ENCODE peak calls at places on chromosomes 3 and 15, in ten cellular contexts. One of them, this sample, is unnamed.

GRCh38 chr3:188583476-188584161 is 429.7 kb downstream of the LPP start:
- DNase-seq in mammary epithelial cell: peak; percentile 47
- DNase-seq in left ventricle myocardium inferior: no peak
- DNase-seq in CD8-positive, alpha-beta T cell: no peak
- DNase-seq in epithelial cell of esophagus: no peak
- DNase-seq in HepG2: no peak
- DNase-seq in WERI-Rb-1: no peak
- DNase-seq in progenitor cell of endocrine pancreas: no peak
- DNase-seq in lower leg skin: no peak
- DNase-seq in ovary: no peak
- DNase-seq in this sample: no peak

GRCh38 chr3:133987933-133988484 is 41.7 kb downstream of the SLCO2A1 start:
- DNase-seq in WERI-Rb-1: no peak
- DNase-seq in epithelial cell of esophagus: no peak
- DNase-seq in progenitor cell of endocrine pancreas: no peak
- DNase-seq in HepG2: no peak
- DNase-seq in left ventricle myocardium inferior: no peak
- DNase-seq in mammary epithelial cell: no peak
- DNase-seq in CD8-positive, alpha-beta T cell: no peak
- DNase-seq in lower leg skin: no peak
- DNase-seq in ovary: no peak
- DNase-seq in this sample: no peak

GRCh38 chr3:153103406-153103945 is 58.5 kb upstream of the RAP2B start:
- DNase-seq in WERI-Rb-1: no peak
- DNase-seq in left ventricle myocardium inferior: no peak
- DNase-seq in progenitor cell of endocrine pancreas: no peak
- DNase-seq in lower leg skin: no peak
- DNase-seq in mammary epithelial cell: no peak
- DNase-seq in HepG2: no peak
- DNase-seq in ovary: no peak
- DNase-seq in CD8-positive, alpha-beta T cell: no peak
- DNase-seq in epithelial cell of esophagus: peak; percentile 23
- DNase-seq in this sample: no peak

GRCh38 chr3:12891985-12892839 is 50.8 kb upstream of the RPL32 start:
- DNase-seq in mammary epithelial cell: peak; percentile 45
- DNase-seq in WERI-Rb-1: peak; percentile 42
- DNase-seq in ovary: peak; percentile 54
- DNase-seq in epithelial cell of esophagus: peak; percentile 66
- DNase-seq in CD8-positive, alpha-beta T cell: peak; percentile 64
- DNase-seq in left ventricle myocardium inferior: no peak
- DNase-seq in progenitor cell of endocrine pancreas: peak; percentile 28
- DNase-seq in HepG2: peak; percentile 51
- DNase-seq in lower leg skin: no peak
- DNase-seq in this sample: peak; percentile 58

GRCh38 chr3:142450192-142450591 is 2.4 kb upstream of the XRN1 start:
- DNase-seq in epithelial cell of esophagus: no peak
- DNase-seq in WERI-Rb-1: no peak
- DNase-seq in HepG2: no peak
- DNase-seq in CD8-positive, alpha-beta T cell: no peak
- DNase-seq in lower leg skin: no peak
- DNase-seq in ovary: no peak
- DNase-seq in left ventricle myocardium inferior: no peak
- DNase-seq in progenitor cell of endocrine pancreas: no peak
- DNase-seq in mammary epithelial cell: no peak
- DNase-seq in this sample: no peak

GRCh38 chr15:52337198-52337853 is 41.7 kb upstream of the MYO5C start:
- DNase-seq in lower leg skin: no peak
- DNase-seq in left ventricle myocardium inferior: no peak
- DNase-seq in epithelial cell of esophagus: peak; percentile 86
- DNase-seq in progenitor cell of endocrine pancreas: no peak
- DNase-seq in mammary epithelial cell: peak; percentile 79
- DNase-seq in ovary: no peak
- DNase-seq in CD8-positive, alpha-beta T cell: no peak
- DNase-seq in HepG2: peak; percentile 16
- DNase-seq in WERI-Rb-1: no peak
- DNase-seq in this sample: no peak

GRCh38 chr3:53999725-54000124 is 108.1 kb upstream of the SELENOK start:
- DNase-seq in CD8-positive, alpha-beta T cell: no peak
- DNase-seq in WERI-Rb-1: no peak
- DNase-seq in mammary epithelial cell: no peak
- DNase-seq in progenitor cell of endocrine pancreas: no peak
- DNase-seq in epithelial cell of esophagus: no peak
- DNase-seq in left ventricle myocardium inferior: no peak
- DNase-seq in HepG2: no peak
- DNase-seq in lower leg skin: no peak
- DNase-seq in ovary: no peak
- DNase-seq in this sample: no peak

GRCh38 chr3:128001576-128001975 is 50.7 kb upstream of the SEC61A1 start:
- DNase-seq in WERI-Rb-1: no peak
- DNase-seq in CD8-positive, alpha-beta T cell: no peak
- DNase-seq in lower leg skin: no peak
- DNase-seq in HepG2: no peak
- DNase-seq in progenitor cell of endocrine pancreas: no peak
- DNase-seq in mammary epithelial cell: no peak
- DNase-seq in left ventricle myocardium inferior: no peak
- DNase-seq in epithelial cell of esophagus: peak; percentile 33
- DNase-seq in ovary: no peak
- DNase-seq in this sample: no peak

GRCh38 chr3:179563298-179563934 is 690 bp downstream of the ACTL6A start:
- DNase-seq in ovary: no peak
- DNase-seq in mammary epithelial cell: peak; percentile 80
- DNase-seq in epithelial cell of esophagus: peak; percentile 85
- DNase-seq in HepG2: peak; percentile 70
- DNase-seq in progenitor cell of endocrine pancreas: peak; percentile 69
- DNase-seq in CD8-positive, alpha-beta T cell: peak; percentile 73
- DNase-seq in WERI-Rb-1: peak; percentile 74
- DNase-seq in lower leg skin: peak; percentile 56
- DNase-seq in left ventricle myocardium inferior: peak; percentile 52
- DNase-seq in this sample: peak; percentile 68

GRCh38 chr15:41940441-41940857 is 31.9 kb downstream of the EHD4 start:
- DNase-seq in progenitor cell of endocrine pancreas: no peak
- DNase-seq in epithelial cell of esophagus: peak; percentile 94
- DNase-seq in mammary epithelial cell: peak; percentile 92
- DNase-seq in left ventricle myocardium inferior: no peak
- DNase-seq in WERI-Rb-1: no peak
- DNase-seq in lower leg skin: no peak
- DNase-seq in ovary: no peak
- DNase-seq in HepG2: peak; percentile 20
- DNase-seq in CD8-positive, alpha-beta T cell: peak; percentile 52
- DNase-seq in this sample: no peak

GRCh38 chr15:57457726-57458125 is 81.4 kb downstream of the CGNL1 start:
- DNase-seq in progenitor cell of endocrine pancreas: no peak
- DNase-seq in lower leg skin: no peak
- DNase-seq in WERI-Rb-1: no peak
- DNase-seq in left ventricle myocardium inferior: no peak
- DNase-seq in CD8-positive, alpha-beta T cell: no peak
- DNase-seq in HepG2: no peak
- DNase-seq in epithelial cell of esophagus: no peak
- DNase-seq in mammary epithelial cell: no peak
- DNase-seq in ovary: no peak
- DNase-seq in this sample: no peak

GRCh38 chr3:43879166-43879565 is 188.4 kb downstream of the ABHD5 start:
- DNase-seq in progenitor cell of endocrine pancreas: peak; percentile 25
- DNase-seq in HepG2: no peak
- DNase-seq in WERI-Rb-1: peak; percentile 49
- DNase-seq in ovary: no peak
- DNase-seq in epithelial cell of esophagus: peak; percentile 52
- DNase-seq in mammary epithelial cell: peak; percentile 25
- DNase-seq in CD8-positive, alpha-beta T cell: peak; percentile 19
- DNase-seq in lower leg skin: no peak
- DNase-seq in left ventricle myocardium inferior: no peak
- DNase-seq in this sample: no peak

GRCh38 chr3:129415830-129416229 is 12.6 kb downstream of the EFCAB12 start:
- DNase-seq in mammary epithelial cell: no peak
- DNase-seq in ovary: no peak
- DNase-seq in WERI-Rb-1: no peak
- DNase-seq in HepG2: peak; percentile 45
- DNase-seq in epithelial cell of esophagus: no peak
- DNase-seq in CD8-positive, alpha-beta T cell: no peak
- DNase-seq in progenitor cell of endocrine pancreas: no peak
- DNase-seq in lower leg skin: no peak
- DNase-seq in left ventricle myocardium inferior: no peak
- DNase-seq in this sample: no peak
- TF ChIP-seq CTCF in mammary epithelial cell: no peak
- TF ChIP-seq CTCF in ovary: no peak
- TF ChIP-seq CTCF in WERI-Rb-1: no peak
- TF ChIP-seq CTCF in HepG2: no peak
- TF ChIP-seq CTCF in epithelial cell of esophagus: no peak
- TF ChIP-seq CTCF in CD8-positive, alpha-beta T cell: no peak
- TF ChIP-seq CTCF in progenitor cell of endocrine pancreas: no peak
- TF ChIP-seq CTCF in lower leg skin: no peak
- TF ChIP-seq CTCF in left ventricle myocardium inferior: no peak
- TF ChIP-seq CTCF in this sample: no peak

DNA sequence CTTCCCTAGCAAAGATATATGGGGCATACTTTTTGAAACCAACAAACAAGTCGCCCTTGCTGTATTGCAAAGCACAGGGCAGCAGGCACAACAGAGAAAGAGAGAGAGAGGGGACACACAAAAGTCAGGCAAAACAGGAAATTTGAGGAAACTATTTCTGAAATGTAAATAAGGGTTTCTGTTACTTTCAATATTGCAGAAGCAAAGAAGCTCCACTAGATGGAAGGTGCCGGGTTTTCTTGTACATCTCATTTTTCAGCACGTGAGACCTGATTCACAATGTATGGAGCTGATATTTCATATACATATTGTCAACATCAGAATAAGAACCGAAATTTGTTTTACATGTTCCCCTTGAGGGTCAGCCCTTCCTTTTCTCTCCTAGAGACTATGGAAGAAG is 127.4 kb downstream of the FOXP1 start:
- DNase-seq in progenitor cell of endocrine pancreas: no peak
- DNase-seq in WERI-Rb-1: no peak
- DNase-seq in HepG2: no peak
- DNase-seq in mammary epithelial cell: no peak
- DNase-seq in ovary: no peak
- DNase-seq in CD8-positive, alpha-beta T cell: no peak
- DNase-seq in epithelial cell of esophagus: no peak
- DNase-seq in lower leg skin: no peak
- DNase-seq in left ventricle myocardium inferior: no peak
- DNase-seq in this sample: no peak
- TF ChIP-seq CTCF in progenitor cell of endocrine pancreas: no peak
- TF ChIP-seq CTCF in WERI-Rb-1: no peak
- TF ChIP-seq CTCF in HepG2: no peak
- TF ChIP-seq CTCF in mammary epithelial cell: no peak
- TF ChIP-seq CTCF in ovary: no peak
- TF ChIP-seq CTCF in CD8-positive, alpha-beta T cell: peak; percentile 50
- TF ChIP-seq CTCF in epithelial cell of esophagus: peak; percentile 4
- TF ChIP-seq CTCF in lower leg skin: no peak
- TF ChIP-seq CTCF in left ventricle myocardium inferior: no peak
- TF ChIP-seq CTCF in this sample: no peak

GRCh38 chr3:197801801-197802504 is 10.9 kb downstream of the LRCH3 start:
- DNase-seq in progenitor cell of endocrine pancreas: no peak
- DNase-seq in left ventricle myocardium inferior: no peak
- DNase-seq in epithelial cell of esophagus: peak; percentile 61
- DNase-seq in HepG2: no peak
- DNase-seq in lower leg skin: no peak
- DNase-seq in ovary: no peak
- DNase-seq in mammary epithelial cell: peak; percentile 60
- DNase-seq in CD8-positive, alpha-beta T cell: no peak
- DNase-seq in WERI-Rb-1: no peak
- DNase-seq in this sample: no peak
- TF ChIP-seq CTCF in progenitor cell of endocrine pancreas: no peak
- TF ChIP-seq CTCF in left ventricle myocardium inferior: peak; percentile 33
- TF ChIP-seq CTCF in epithelial cell of esophagus: peak; percentile 52
- TF ChIP-seq CTCF in HepG2: peak; percentile 13
- TF ChIP-seq CTCF in lower leg skin: no peak
- TF ChIP-seq CTCF in ovary: no peak
- TF ChIP-seq CTCF in mammary epithelial cell: peak; percentile 43
- TF ChIP-seq CTCF in CD8-positive, alpha-beta T cell: peak; percentile 71
- TF ChIP-seq CTCF in WERI-Rb-1: peak; percentile 22
- TF ChIP-seq CTCF in this sample: no peak

GRCh38 chr3:16513141-16514020 is at the start of gene RFTN1:
- DNase-seq in ovary: peak; percentile 74
- DNase-seq in mammary epithelial cell: peak; percentile 54
- DNase-seq in HepG2: no peak
- DNase-seq in left ventricle myocardium inferior: peak; percentile 64
- DNase-seq in WERI-Rb-1: peak; percentile 18
- DNase-seq in progenitor cell of endocrine pancreas: peak; percentile 14
- DNase-seq in lower leg skin: peak; percentile 26
- DNase-seq in CD8-positive, alpha-beta T cell: peak; percentile 73
- DNase-seq in epithelial cell of esophagus: peak; percentile 69
- DNase-seq in this sample: peak; percentile 50
- TF ChIP-seq CTCF in ovary: no peak
- TF ChIP-seq CTCF in mammary epithelial cell: no peak
- TF ChIP-seq CTCF in HepG2: no peak
- TF ChIP-seq CTCF in left ventricle myocardium inferior: no peak
- TF ChIP-seq CTCF in WERI-Rb-1: peak; percentile 1
- TF ChIP-seq CTCF in progenitor cell of endocrine pancreas: no peak
- TF ChIP-seq CTCF in lower leg skin: no peak
- TF ChIP-seq CTCF in CD8-positive, alpha-beta T cell: no peak
- TF ChIP-seq CTCF in epithelial cell of esophagus: no peak
- TF ChIP-seq CTCF in this sample: no peak

GRCh38 chr3:69292959-69293574 is 92.8 kb downstream of the FRMD4B start:
- DNase-seq in CD8-positive, alpha-beta T cell: no peak
- DNase-seq in left ventricle myocardium inferior: peak; percentile 29
- DNase-seq in ovary: no peak
- DNase-seq in HepG2: no peak
- DNase-seq in WERI-Rb-1: no peak
- DNase-seq in mammary epithelial cell: no peak
- DNase-seq in epithelial cell of esophagus: peak; percentile 40
- DNase-seq in progenitor cell of endocrine pancreas: no peak
- DNase-seq in lower leg skin: no peak
- DNase-seq in this sample: no peak
- TF ChIP-seq CTCF in CD8-positive, alpha-beta T cell: no peak
- TF ChIP-seq CTCF in left ventricle myocardium inferior: no peak
- TF ChIP-seq CTCF in ovary: no peak
- TF ChIP-seq CTCF in HepG2: no peak
- TF ChIP-seq CTCF in WERI-Rb-1: no peak
- TF ChIP-seq CTCF in mammary epithelial cell: no peak
- TF ChIP-seq CTCF in epithelial cell of esophagus: no peak
- TF ChIP-seq CTCF in progenitor cell of endocrine pancreas: no peak
- TF ChIP-seq CTCF in lower leg skin: no peak
- TF ChIP-seq CTCF in this sample: no peak

DNA sequence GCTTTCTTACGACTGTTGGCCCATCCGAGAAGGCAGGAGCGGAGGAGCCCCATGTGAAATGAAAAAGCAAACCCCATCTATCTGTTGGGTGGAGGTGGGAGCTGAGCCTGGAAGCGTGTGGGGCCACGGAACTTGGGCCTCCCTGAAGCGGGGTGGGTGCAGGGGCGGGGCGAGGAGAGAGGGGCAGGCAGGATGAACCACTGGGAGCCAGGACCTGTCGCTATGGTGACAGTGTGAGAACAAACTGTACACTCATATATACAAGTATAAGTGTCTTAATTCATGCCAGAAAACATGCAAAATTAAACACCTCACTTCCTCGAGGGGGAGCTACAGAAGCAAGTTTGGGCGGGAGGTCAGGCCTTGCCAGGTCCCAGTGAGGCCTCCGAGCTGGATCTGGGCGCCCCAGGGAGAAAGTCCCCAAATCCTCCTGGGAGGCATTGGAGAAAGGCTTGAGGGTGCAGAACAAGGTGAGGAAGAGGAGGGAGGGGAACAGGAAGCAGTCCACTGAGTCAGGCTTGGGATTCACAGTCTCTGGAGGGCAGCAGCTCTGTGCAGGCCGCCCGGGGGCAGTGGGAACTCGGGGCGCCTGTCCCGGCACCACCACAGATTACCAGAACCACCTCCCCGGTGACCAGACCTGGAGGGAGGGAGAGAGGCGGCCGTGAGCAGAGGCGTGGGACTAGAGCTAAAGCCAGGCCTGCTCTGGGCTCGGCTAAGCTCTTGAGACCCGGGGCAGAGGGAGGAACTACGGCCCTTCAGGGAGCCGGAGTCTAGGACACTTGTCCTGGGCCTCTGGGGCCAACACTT is 34.8 kb downstream of the RBPMS2 start:
- DNase-seq in WERI-Rb-1: peak; percentile 28
- DNase-seq in ovary: peak; percentile 67
- DNase-seq in CD8-positive, alpha-beta T cell: no peak
- DNase-seq in mammary epithelial cell: peak; percentile 50
- DNase-seq in progenitor cell of endocrine pancreas: no peak
- DNase-seq in HepG2: peak; percentile 26
- DNase-seq in lower leg skin: no peak
- DNase-seq in epithelial cell of esophagus: peak; percentile 55
- DNase-seq in left ventricle myocardium inferior: peak; percentile 83
- DNase-seq in this sample: no peak
- TF ChIP-seq CTCF in WERI-Rb-1: peak; percentile 19
- TF ChIP-seq CTCF in ovary: peak; percentile 31
- TF ChIP-seq CTCF in CD8-positive, alpha-beta T cell: no peak
- TF ChIP-seq CTCF in mammary epithelial cell: no peak
- TF ChIP-seq CTCF in progenitor cell of endocrine pancreas: no peak
- TF ChIP-seq CTCF in HepG2: peak; percentile 54
- TF ChIP-seq CTCF in lower leg skin: no peak
- TF ChIP-seq CTCF in epithelial cell of esophagus: peak; percentile 30
- TF ChIP-seq CTCF in left ventricle myocardium inferior: peak; percentile 45
- TF ChIP-seq CTCF in this sample: no peak

This sample was measured in glutamatergic neuron.